ENCODE peak calls at places on chromosomes 11 and 22, in four cellular contexts. I is heart left ventricle, D is T1000, U is ACHN. S is an unnamed sample.

GRCh38 chr11:81246937-81247336 is 1486.7 kb downstream of the FAM181B start:
- DNase-seq in U (no peak), D (no peak), I (no peak), S (no peak)

GRCh38 chr22:25843660-25844275 is 101.8 kb downstream of the MYO18B start:
- DNase-seq in D (no peak), I (no peak), U (no peak), S (no peak)

GRCh38 chr11:30346068-30346688 is 23.3 kb downstream of the ARL14EP start:
- DNase-seq in D (no peak), U (peak), I (no peak), S (peak)

GRCh38 chr11:66032962-66033735 is 6.9 kb upstream of the CATSPER1 start:
- DNase-seq in D (no peak), I (no peak), U (no peak), S (peak)

GRCh38 chr11:122727101-122727929 is 71.8 kb downstream of the UBASH3B start:
- DNase-seq in U (no peak), I (no peak), D (no peak), S (no peak)

GRCh38 chr11:123357990-123358827 is 71.9 kb upstream of the GRAMD1B start:
- DNase-seq in U (no peak), D (no peak), I (peak), S (peak)

GRCh38 chr22:31347251-31348008 is 1.3 kb upstream of the PATZ1 start:
- DNase-seq in U (peak), I (peak), D (peak), S (peak)

GRCh38 chr11:35282226-35282882 is 137.0 kb downstream of the SLC1A2 start:
- DNase-seq in U (peak), I (no peak), D (peak), S (no peak)

GRCh38 chr11:62104816-62105610 is 18.8 kb upstream of the INCENP start:
- DNase-seq in I (no peak), U (no peak), D (no peak), S (peak)

GRCh38 chr11:101442171-101442570 is 141.6 kb downstream of the TRPC6 start:
- DNase-seq in I (no peak), D (peak), U (no peak), S (no peak)

GRCh38 chr11:108754901-108755625 is 90.2 kb downstream of the DDX10 start:
- DNase-seq in I (no peak), D (no peak), U (no peak), S (no peak)

GRCh38 chr11:18617688-18618340 is 16.3 kb downstream of the SPTY2D1 start:
- DNase-seq in U (no peak), I (no peak), D (no peak), S (no peak)

GRCh38 chr11:95542868-95543551 is 246.6 kb downstream of the FAM76B start:
- DNase-seq in U (no peak), I (no peak), D (no peak), S (no peak)

GRCh38 chr11:790721-791564 is 1.1 kb upstream of the CEND1 start:
- DNase-seq in D (peak), U (no peak), I (no peak), S (no peak)